ENCODE peak calls at places on chromosomes 6 and 20, in six cellular contexts. B is SK-N-SH, X is upper lobe of right lung, R is brain microvascular endothelial cell, K is breast epithelium, E is epithelial cell of proximal tubule. W is an unnamed sample.

GRCh38 chr6:63597142-63598000 is 25.1 kb downstream of the LOC128125822 start:
- DNase-seq in B (no peak), X (no peak), R (no peak), K (no peak), E (peak), W (no peak)

GRCh38 chr20:13341737-13342393 is 120.8 kb downstream of the ISM1 start:
- DNase-seq in B (no peak), X (no peak), R (no peak), K (no peak), E (no peak), W (no peak)

GRCh38 chr20:11401988-11402387 is 515.7 kb upstream of the BTBD3 start:
- DNase-seq in B (no peak), X (no peak), R (no peak), K (no peak), E (no peak), W (no peak)

GRCh38 chr6:111087871-111088667 is 766 bp downstream of the SLC16A10 start:
- DNase-seq in B (peak), X (peak), R (no peak), K (no peak), E (no peak), W (no peak)

GRCh38 chr20:63734111-63734945 is 2.1 kb upstream of the LIME1 start:
- DNase-seq in B (peak), X (no peak), R (no peak), K (no peak), E (no peak), W (no peak)

GRCh38 chr20:63029358-63030121 is 22.8 kb upstream of the BHLHE23 start:
- DNase-seq in B (no peak), X (no peak), R (no peak), K (no peak), E (no peak), W (no peak)

GRCh38 chr6:32244946-32245398 is 21.1 kb upstream of the NOTCH4 start:
- DNase-seq in B (peak), X (peak), R (peak), K (peak), E (no peak), W (peak)

GRCh38 chr6:21740719-21741118 is 147.2 kb downstream of the SOX4 start:
- DNase-seq in B (no peak), X (no peak), R (peak), K (no peak), E (no peak), W (peak)

GRCh38 chr6:143397229-143398222 is 53.0 kb downstream of the ADAT2 start:
- DNase-seq in B (no peak), X (peak), R (peak), K (peak), E (peak), W (peak)

GRCh38 chr20:56343861-56344381 is 14.9 kb upstream of the FAM210B start:
- DNase-seq in B (peak), X (peak), R (peak), K (no peak), E (no peak), W (peak)

GRCh38 chr6:106092279-106092678 is 6.1 kb downstream of the PRDM1 start:
- DNase-seq in B (no peak), X (no peak), R (no peak), K (no peak), E (no peak), W (no peak)

GRCh38 chr6:13156381-13156780 is 172.0 kb downstream of the TBC1D7 start:
- DNase-seq in B (no peak), X (no peak), R (no peak), K (no peak), E (peak), W (peak)

GRCh38 chr20:16898433-16898832 is 150.3 kb downstream of the OTOR start:
- DNase-seq in B (no peak), X (no peak), R (peak), K (no peak), E (no peak), W (no peak)

GRCh38 chr6:148223424-148223842 is 119.2 kb upstream of the SASH1 start:
- DNase-seq in B (no peak), X (no peak), R (peak), K (no peak), E (no peak), W (peak)

GRCh38 chr20:45235995-45236394 is 14.8 kb downstream of the SEMG2 start:
- DNase-seq in B (no peak), X (peak), R (no peak), K (no peak), E (no peak), W (no peak)

GRCh38 chr20:37932919-37933318 is 30.0 kb downstream of the VSTM2L start:
- DNase-seq in B (no peak), X (no peak), R (no peak), K (no peak), E (no peak), W (no peak)

GRCh38 chr6:33672808-33673207 is 38.7 kb downstream of the UQCC2 start:
- DNase-seq in B (peak), X (no peak), R (peak), K (peak), E (peak), W (peak)

GRCh38 chr6:167907837-167908681 is 81.3 kb downstream of the AFDN start:
- DNase-seq in B (peak), X (no peak), R (peak), K (no peak), E (no peak), W (peak)

GRCh38 chr6:15593798-15594197 is 69.0 kb downstream of the DTNBP1 start:
- DNase-seq in B (no peak), X (no peak), R (no peak), K (no peak), E (no peak), W (peak)

GRCh38 chr20:46642944-46643343 is 8.3 kb downstream of the SLC13A3 start:
- DNase-seq in B (no peak), X (no peak), R (no peak), K (no peak), E (no peak), W (no peak)

GRCh38 chr6:88380618-88381288 is 214.6 kb upstream of the CNR1 start:
- DNase-seq in B (no peak), X (no peak), R (peak), K (no peak), E (peak), W (peak)

GRCh38 chr6:22353036-22353560 is 56.3 kb upstream of the PRL start:
- DNase-seq in B (no peak), X (no peak), R (no peak), K (no peak), E (no peak), W (peak)

GRCh38 chr6:137159912-137160311 is 13.5 kb downstream of the IL22RA2 start:
- DNase-seq in B (no peak), X (no peak), R (peak), K (no peak), E (no peak), W (no peak)

GRCh38 chr6:83928286-83928685 is 68.8 kb downstream of the CYB5R4 start:
- DNase-seq in B (no peak), X (no peak), R (no peak), K (no peak), E (no peak), W (no peak)

GRCh38 chr6:28922004-28922840 is 1.6 kb downstream of the TRIM27 start:
- DNase-seq in B (no peak), X (no peak), R (peak), K (no peak), E (no peak), W (peak)

GRCh38 chr20:50727792-50728485 is 3.4 kb upstream of the PARD6B start:
- DNase-seq in B (no peak), X (no peak), R (no peak), K (no peak), E (peak), W (no peak)

GRCh38 chr20:59051666-59052065 is 9.1 kb upstream of the PRELID3B start:
- DNase-seq in B (no peak), X (no peak), R (no peak), K (no peak), E (no peak), W (no peak)

GRCh38 chr6:148525453-148525852 is 182.8 kb downstream of the SASH1 start:
- DNase-seq in B (no peak), X (no peak), R (peak), K (no peak), E (no peak), W (peak)

GRCh38 chr6:139250296-139251274 is 41.2 kb downstream of the TXLNB start:
- DNase-seq in B (peak), X (no peak), R (peak), K (no peak), E (no peak), W (peak)

GRCh38 chr6:148464319-148465010 is 121.8 kb downstream of the SASH1 start:
- DNase-seq in B (peak), X (no peak), R (peak), K (peak), E (no peak), W (peak)

GRCh38 chr20:22127587-22127986 is 422.1 kb downstream of the PAX1 start:
- DNase-seq in B (no peak), X (no peak), R (no peak), K (no peak), E (no peak), W (no peak)

GRCh38 chr20:20594171-20594530 is 118.3 kb downstream of the RALGAPA2 start:
- DNase-seq in B (peak), X (no peak), R (no peak), K (no peak), E (no peak), W (peak)

GRCh38 chr20:50276119-50277063 is 85.8 kb downstream of the CEBPB start:
- DNase-seq in B (no peak), X (no peak), R (no peak), K (no peak), E (no peak), W (no peak)

GRCh38 chr20:51221791-51222408 is 199.0 kb upstream of the KCNG1 start:
- DNase-seq in B (no peak), X (no peak), R (no peak), K (no peak), E (no peak), W (peak)

GRCh38 chr6:133571681-133572080 is 317.2 kb upstream of the TCF21 start:
- DNase-seq in B (no peak), X (no peak), R (no peak), K (no peak), E (no peak), W (no peak)

GRCh38 chr6:151549790-151550189 is 56.0 kb downstream of the CCDC170 start:
- DNase-seq in B (no peak), X (no peak), R (no peak), K (no peak), E (no peak), W (no peak)

GRCh38 chr6:151544453-151544852 is 50.6 kb downstream of the CCDC170 start:
- DNase-seq in B (no peak), X (no peak), R (no peak), K (no peak), E (no peak), W (no peak)

GRCh38 chr6:151548201-151548600 is 54.4 kb downstream of the CCDC170 start:
- DNase-seq in B (no peak), X (no peak), R (no peak), K (no peak), E (no peak), W (no peak)

GRCh38 chr6:151550618-151551017 is 56.8 kb downstream of the CCDC170 start:
- DNase-seq in B (no peak), X (no peak), R (no peak), K (no peak), E (no peak), W (no peak)

DNA sequence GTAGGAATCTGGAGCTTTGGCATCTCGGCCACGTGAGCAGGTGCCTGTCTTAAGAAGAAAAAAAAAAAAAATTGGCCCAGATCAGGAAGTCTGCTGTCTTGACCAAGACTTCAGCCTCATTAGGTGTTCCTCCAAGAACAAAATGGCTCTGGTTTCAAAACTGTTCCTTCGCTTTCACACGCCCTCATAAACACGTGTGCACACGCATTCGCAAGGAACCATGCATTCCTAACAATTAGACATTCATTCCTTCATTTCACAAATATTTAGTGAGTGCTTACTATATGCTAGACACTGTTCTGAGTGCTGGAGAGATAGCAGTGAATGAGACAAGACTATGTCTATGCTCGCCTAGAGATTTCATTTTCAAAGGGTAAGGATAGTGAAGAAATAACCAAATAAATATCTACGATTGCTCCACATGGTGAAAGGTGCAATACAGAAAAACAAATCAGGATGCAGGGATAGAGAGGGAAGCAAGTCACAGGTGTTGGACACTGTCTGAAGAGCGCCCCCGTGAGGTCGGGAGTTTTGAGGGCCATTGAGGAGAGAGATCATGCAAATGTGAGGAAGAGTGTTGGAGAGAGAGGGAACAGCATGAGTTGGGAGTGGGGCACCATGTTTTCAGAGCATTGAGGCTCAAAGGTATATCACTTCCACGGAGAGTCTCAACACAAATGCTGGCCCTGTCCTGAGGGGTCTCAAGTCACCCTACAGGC is 53.3 kb downstream of the CCDC170 start:
- DNase-seq in B (no peak), X (no peak), R (no peak), K (no peak), E (no peak), W (no peak)
- TF ChIP-seq CTCF in B (peak), X (no peak), R (no peak), K (no peak), E (peak), W (no peak)

GRCh38 chr6:108008363-108008762 is 50.4 kb upstream of the SEC63 start:
- DNase-seq in B (no peak), X (no peak), R (no peak), K (no peak), E (no peak), W (no peak)

GRCh38 chr6:108001696-108002231 is 43.8 kb upstream of the SEC63 start:
- DNase-seq in B (no peak), X (no peak), R (no peak), K (no peak), E (no peak), W (no peak)

GRCh38 chr6:108002365-108003221 is 44.6 kb upstream of the SEC63 start:
- DNase-seq in B (no peak), X (no peak), R (peak), K (peak), E (peak), W (no peak)

GRCh38 chr6:108005961-108006360 is 48.0 kb upstream of the SEC63 start:
- DNase-seq in B (no peak), X (no peak), R (no peak), K (no peak), E (no peak), W (no peak)

GRCh38 chr6:108004861-108005260 is 46.9 kb upstream of the SEC63 start:
- DNase-seq in B (no peak), X (no peak), R (no peak), K (no peak), E (no peak), W (no peak)
- H3K4me3 ChIP-seq in B (no peak), X (no peak), R (no peak), K (no peak), E (no peak), W (no peak)

GRCh38 chr6:100001915-100002388 is 7.9 kb upstream of the MCHR2 start:
- DNase-seq in B (peak), X (peak), R (peak), K (no peak), E (peak), W (peak)
- TF ChIP-seq CTCF in B (peak), X (peak), R (peak), K (peak), E (peak), W (peak)

GRCh38 chr20:32626859-32627636 is 41.9 kb upstream of the NOL4L start:
- DNase-seq in B (peak), X (no peak), R (no peak), K (no peak), E (no peak), W (no peak)
- H3K4me3 ChIP-seq in B (no peak), X (no peak), R (no peak), K (peak), E (no peak), W (no peak)

GRCh38 chr20:1299522-1299921 is 29.4 kb downstream of the SDCBP2 start:
- DNase-seq in B (peak), X (peak), R (no peak), K (no peak), E (no peak), W (no peak)
- TF ChIP-seq CTCF in B (peak), X (no peak), R (peak), K (no peak), E (peak), W (no peak)

DNA sequence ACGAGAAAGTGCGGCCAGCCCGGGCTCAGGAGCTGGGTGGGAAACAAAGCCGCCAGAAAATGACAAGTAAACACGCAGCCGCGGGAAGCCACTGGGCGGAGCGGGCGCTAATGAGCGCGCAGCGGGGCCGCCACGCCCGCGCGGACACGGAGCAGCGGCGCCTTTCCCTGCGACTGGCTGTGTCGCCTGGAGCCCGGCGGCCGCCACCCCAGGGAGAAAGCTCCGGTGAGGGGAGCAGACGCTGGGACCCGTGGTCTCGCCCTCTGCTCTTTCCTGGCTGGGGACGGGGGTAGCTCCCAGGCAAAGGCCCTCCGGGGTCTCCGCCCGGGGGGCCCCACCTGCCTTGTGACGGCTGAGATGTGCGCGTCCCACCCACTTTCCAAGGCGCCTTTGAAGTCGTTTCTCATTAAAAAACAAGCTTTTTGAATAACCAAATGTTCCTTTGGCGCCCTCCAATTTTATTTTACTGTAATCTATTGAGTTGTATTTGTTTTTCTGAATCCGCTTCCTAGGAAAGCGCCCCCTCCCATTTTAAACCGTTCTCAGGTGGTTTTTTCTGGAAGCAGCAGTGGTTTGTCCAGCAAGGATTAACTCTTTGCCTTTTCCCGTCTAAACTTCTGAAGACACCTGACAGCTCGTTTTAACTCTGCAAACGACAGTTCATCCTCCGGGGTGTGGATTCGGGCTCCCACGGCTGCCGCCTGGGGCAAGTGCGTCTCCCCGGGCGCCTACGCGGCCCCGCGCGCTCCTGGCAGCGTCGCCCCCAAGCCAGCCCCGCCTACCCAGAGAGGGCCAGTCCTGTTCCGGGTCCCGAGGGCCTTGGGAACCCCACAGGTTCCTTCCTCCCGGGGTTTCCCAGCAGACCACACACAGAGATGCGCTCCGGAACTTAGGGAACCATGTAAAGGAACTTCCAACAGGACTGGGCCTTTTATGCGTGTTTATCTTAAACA is 54.6 kb downstream of the PRR18 start:
- DNase-seq in B (peak), X (peak), R (no peak), K (no peak), E (no peak), W (no peak)
- H3K4me3 ChIP-seq in B (no peak), X (peak), R (peak), K (peak), E (no peak), W (peak)